ENCODE peak calls at places on chromosome 9, in ten cellular contexts. E is right atrium auricular region, O is WTC11, A is dorsolateral prefrontal cortex, K is HFFc6, T is fibroblast of lung, S is omental fat pad, X is HCT116, C is fibroblast of mammary gland, H is left ventricle myocardium inferior. W is an unnamed sample.

GRCh38 chr9:70079364-70080103 is 35.9 kb downstream of the MAMDC2 start:
- DNase-seq in E (no peak), O (no peak), A (no peak), K (no peak), T (peak; percentile 83), S (no peak), X (no peak), C (peak; percentile 78), H (no peak), W (no peak)

GRCh38 chr9:132068604-132069003 is 11.1 kb downstream of the MED27 start:
- DNase-seq in E (no peak), O (no peak), A (peak; percentile 75), K (no peak), T (no peak), S (no peak), X (no peak), C (no peak), H (no peak), W (no peak)

GRCh38 chr9:88777498-88778312 is 213.6 kb upstream of the S1PR3 start:
- DNase-seq in E (no peak), O (no peak), A (no peak), K (no peak), T (peak; percentile 42), S (no peak), X (no peak), C (peak; percentile 60), H (peak; percentile 64), W (no peak)

GRCh38 chr9:136854113-136854841 is 2.1 kb downstream of the MAMDC4 start:
- DNase-seq in E (no peak), O (peak; percentile 26), A (no peak), K (no peak), T (no peak), S (no peak), X (no peak), C (no peak), H (peak; percentile 15), W (peak; percentile 19)

GRCh38 chr9:109331353-109331752 is 10.5 kb upstream of the EPB41L4B start:
- DNase-seq in E (no peak), O (no peak), A (no peak), K (no peak), T (peak; percentile 84), S (no peak), X (no peak), C (peak; percentile 38), H (peak; percentile 48), W (no peak)

GRCh38 chr9:96660693-96661248 is 5.7 kb upstream of the PRXL2C start:
- DNase-seq in E (no peak), O (no peak), A (no peak), K (no peak), T (no peak), S (no peak), X (no peak), C (no peak), H (no peak), W (no peak)

GRCh38 chr9:13322828-13323550 is 43.5 kb upstream of the MPDZ start:
- DNase-seq in E (no peak), O (no peak), A (no peak), K (no peak), T (no peak), S (no peak), X (no peak), C (no peak), H (peak; percentile 12), W (no peak)

GRCh38 chr9:90964101-90965020 is 162.7 kb downstream of the SYK start:
- DNase-seq in E (no peak), O (peak; percentile 27), A (no peak), K (no peak), T (no peak), S (no peak), X (peak; percentile 10), C (no peak), H (no peak), W (no peak)

GRCh38 chr9:109799141-109799540 is 19.1 kb downstream of the PALM2AKAP2 start:
- DNase-seq in E (no peak), O (no peak), A (no peak), K (no peak), T (no peak), S (no peak), X (no peak), C (no peak), H (no peak), W (no peak)

GRCh38 chr9:115855458-115856133 is 298.0 kb upstream of the PAPPA start:
- DNase-seq in E (no peak), O (no peak), A (no peak), K (no peak), T (no peak), S (no peak), X (no peak), C (no peak), H (no peak), W (no peak)

GRCh38 chr9:135516132-135516860 is 4.9 kb upstream of the LCN1 start:
- DNase-seq in E (no peak), O (no peak), A (peak; percentile 17), K (no peak), T (no peak), S (no peak), X (no peak), C (no peak), H (no peak), W (no peak)

GRCh38 chr9:136385015-136385414 is 11.5 kb upstream of the CARD9 start:
- DNase-seq in E (no peak), O (no peak), A (no peak), K (no peak), T (no peak), S (no peak), X (no peak), C (no peak), H (no peak), W (no peak)

GRCh38 chr9:110278080-110278707 is 21.9 kb upstream of the TXN start:
- DNase-seq in E (no peak), O (no peak), A (no peak), K (no peak), T (no peak), S (no peak), X (peak; percentile 61), C (no peak), H (no peak), W (no peak)

GRCh38 chr9:132241840-132242620 is 80.2 kb downstream of the NTNG2 start:
- DNase-seq in E (no peak), O (no peak), A (no peak), K (no peak), T (peak; percentile 34), S (no peak), X (no peak), C (no peak), H (peak; percentile 41), W (peak; percentile 56)

DNA sequence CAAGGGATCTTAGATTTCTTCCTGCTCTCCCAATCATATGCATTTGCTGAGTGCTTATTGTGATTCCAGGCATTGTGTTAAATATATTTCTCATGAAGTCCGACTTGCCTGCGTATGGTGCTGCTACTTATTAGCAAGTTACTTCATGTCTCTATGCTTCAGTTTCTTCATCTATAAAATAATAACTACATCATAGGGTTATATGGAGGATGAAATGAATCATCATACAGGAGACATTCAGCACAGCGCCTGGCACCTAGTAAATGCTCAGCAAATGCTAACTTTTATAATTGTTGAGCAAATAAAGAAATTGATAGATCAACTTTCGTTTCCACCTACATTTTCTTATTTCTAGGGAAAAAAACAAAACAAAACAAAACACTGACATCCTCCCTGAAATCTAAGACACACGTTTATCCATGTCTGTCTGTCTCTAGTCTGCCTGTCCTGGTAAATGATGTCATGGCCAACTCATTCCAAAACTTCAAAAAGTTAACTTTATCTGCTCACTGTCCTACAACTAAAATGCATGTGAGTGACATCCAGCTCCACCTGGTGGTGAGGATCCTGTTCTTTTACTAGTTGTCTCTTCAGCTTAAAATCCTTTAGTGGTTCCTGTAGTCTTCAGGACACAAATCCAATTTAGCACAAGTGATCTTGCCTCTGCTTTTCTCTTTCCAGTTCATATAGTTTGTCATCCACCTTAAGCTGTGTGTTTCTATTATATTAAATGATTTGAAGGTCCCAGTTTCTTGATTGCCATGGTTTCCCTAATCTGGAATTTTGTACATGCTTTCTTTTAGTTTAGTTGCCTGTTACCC is 27.7 kb downstream of the PPP3R2 start:
- DNase-seq in E (no peak), O (peak; percentile 31), A (no peak), K (peak; percentile 71), T (peak; percentile 51), S (no peak), X (peak; percentile 22), C (peak; percentile 62), H (no peak), W (no peak)
- TF ChIP-seq CTCF in E (peak; percentile 50), O (no peak), A (peak; percentile 34), K (peak; percentile 84), T (peak; percentile 36), S (no peak), X (peak; percentile 64), C (peak; percentile 60), H (peak; percentile 45), W (peak; percentile 33)

DNA sequence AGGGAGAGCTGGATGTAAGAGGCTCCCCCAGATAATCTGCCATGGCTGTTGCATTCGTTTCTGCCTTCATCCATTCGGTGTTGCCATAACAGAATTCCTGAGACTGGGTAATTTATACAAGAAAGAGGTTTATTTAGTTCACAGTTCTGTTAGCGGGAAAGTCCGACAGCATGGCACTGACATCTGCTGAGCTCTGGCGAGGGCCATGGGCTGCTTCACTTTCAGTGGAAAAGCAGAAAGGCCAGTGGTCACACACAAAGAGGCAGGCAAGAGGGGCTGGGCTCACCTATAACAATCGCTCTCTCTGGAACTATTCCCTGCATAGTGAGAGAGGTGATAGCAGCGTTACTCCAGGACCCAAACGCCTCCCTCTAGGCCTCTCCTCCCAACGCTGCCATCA is 305.9 kb downstream of the MLLT3 start:
- DNase-seq in E (no peak), O (no peak), A (no peak), K (no peak), T (no peak), S (no peak), X (no peak), C (no peak), H (no peak), W (no peak)
- TF ChIP-seq CTCF in E (no peak), O (no peak), A (no peak), K (no peak), T (no peak), S (no peak), X (no peak), C (no peak), H (no peak), W (no peak)

GRCh38 chr9:1604942-1605560 is 410.1 kb upstream of the SMARCA2 start:
- DNase-seq in E (no peak), O (no peak), A (no peak), K (no peak), T (peak; percentile 32), S (no peak), X (no peak), C (peak; percentile 45), H (no peak), W (no peak)
- TF ChIP-seq CTCF in E (peak; percentile 58), O (peak; percentile 49), A (peak; percentile 35), K (peak; percentile 65), T (peak; percentile 31), S (no peak), X (peak; percentile 17), C (peak; percentile 59), H (peak; percentile 42), W (peak; percentile 39)

DNA sequence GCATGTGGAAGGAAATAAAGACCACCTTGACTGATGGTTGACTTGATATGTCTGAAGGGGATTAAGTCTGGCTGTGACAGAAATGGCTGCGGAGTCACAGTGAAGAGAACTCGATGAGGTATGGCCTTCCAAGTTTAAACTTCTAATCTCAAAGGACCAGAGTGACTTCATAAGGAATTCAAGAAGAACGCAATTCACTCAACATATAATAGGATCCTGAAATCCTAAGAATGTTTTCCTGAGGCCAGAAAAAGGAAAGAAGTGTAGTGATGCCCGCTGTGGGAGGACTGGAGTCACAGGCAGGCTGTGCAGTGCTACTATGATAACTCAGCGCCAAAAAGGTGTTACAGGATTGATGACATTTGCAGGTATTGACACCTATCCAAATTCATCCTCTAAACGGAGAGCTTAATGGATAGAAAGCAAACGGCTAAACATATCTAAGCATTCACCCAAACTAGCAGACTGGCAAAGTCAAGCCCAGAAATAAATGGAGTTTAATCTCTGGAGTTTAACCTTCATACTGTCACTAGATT is 287.3 kb downstream of the SEC61B start:
- DNase-seq in E (no peak), O (no peak), A (no peak), K (no peak), T (no peak), S (no peak), X (no peak), C (no peak), H (no peak), W (no peak)
- TF ChIP-seq CTCF in E (no peak), O (no peak), A (no peak), K (no peak), T (no peak), S (no peak), X (no peak), C (no peak), H (no peak), W (no peak)